ENCODE peak calls at places on chromosomes 16 and 17, in ten cellular contexts. One of them, this sample, is unnamed.

GRCh38 chr16:57892447-57893096 is 78.4 kb downstream of the CNGB1 start:
- ATAC-seq in heart left ventricle: peak
- ATAC-seq in right lobe of liver: peak
- ATAC-seq in HepG2: peak
- ATAC-seq in upper lobe of left lung: peak
- ATAC-seq in K562: peak
- ATAC-seq in GM12878: no peak
- ATAC-seq in body of pancreas: no peak
- ATAC-seq in HCT116: no peak
- ATAC-seq in gastrocnemius medialis: no peak
- ATAC-seq in this sample: no peak

GRCh38 chr16:57392694-57393093 is 11.9 kb upstream of the CCL17 start:
- ATAC-seq in HepG2: no peak
- ATAC-seq in GM12878: no peak
- ATAC-seq in gastrocnemius medialis: no peak
- ATAC-seq in right lobe of liver: no peak
- ATAC-seq in heart left ventricle: no peak
- ATAC-seq in K562: no peak
- ATAC-seq in body of pancreas: peak
- ATAC-seq in upper lobe of left lung: no peak
- ATAC-seq in HCT116: no peak
- ATAC-seq in this sample: no peak

GRCh38 chr16:75931970-75932369 is 205.7 kb upstream of the CPHXL start:
- ATAC-seq in HCT116: no peak
- ATAC-seq in K562: no peak
- ATAC-seq in GM12878: no peak
- ATAC-seq in upper lobe of left lung: no peak
- ATAC-seq in right lobe of liver: no peak
- ATAC-seq in heart left ventricle: no peak
- ATAC-seq in HepG2: no peak
- ATAC-seq in gastrocnemius medialis: no peak
- ATAC-seq in body of pancreas: no peak
- ATAC-seq in this sample: no peak

GRCh38 chr17:65930140-65930715 is 261.7 kb downstream of the CEP112 start:
- ATAC-seq in upper lobe of left lung: no peak
- ATAC-seq in body of pancreas: no peak
- ATAC-seq in HepG2: no peak
- ATAC-seq in right lobe of liver: no peak
- ATAC-seq in heart left ventricle: no peak
- ATAC-seq in gastrocnemius medialis: no peak
- ATAC-seq in GM12878: no peak
- ATAC-seq in HCT116: no peak
- ATAC-seq in K562: no peak
- ATAC-seq in this sample: no peak

GRCh38 chr17:4040784-4041183 is 76.5 kb upstream of the ATP2A3 start:
- ATAC-seq in right lobe of liver: no peak
- ATAC-seq in heart left ventricle: no peak
- ATAC-seq in HCT116: no peak
- ATAC-seq in body of pancreas: peak
- ATAC-seq in HepG2: no peak
- ATAC-seq in GM12878: no peak
- ATAC-seq in gastrocnemius medialis: no peak
- ATAC-seq in upper lobe of left lung: no peak
- ATAC-seq in K562: no peak
- ATAC-seq in this sample: no peak

GRCh38 chr16:10608687-10609409 is 28.4 kb upstream of the EMP2 start:
- ATAC-seq in heart left ventricle: peak
- ATAC-seq in upper lobe of left lung: peak
- ATAC-seq in body of pancreas: no peak
- ATAC-seq in K562: peak
- ATAC-seq in HepG2: peak
- ATAC-seq in HCT116: no peak
- ATAC-seq in GM12878: no peak
- ATAC-seq in gastrocnemius medialis: no peak
- ATAC-seq in right lobe of liver: no peak
- ATAC-seq in this sample: peak

GRCh38 chr17:41308918-41309359 is at the start of gene KRTAP16-1:
- ATAC-seq in heart left ventricle: peak
- ATAC-seq in HepG2: no peak
- ATAC-seq in upper lobe of left lung: peak
- ATAC-seq in K562: no peak
- ATAC-seq in HCT116: no peak
- ATAC-seq in gastrocnemius medialis: no peak
- ATAC-seq in body of pancreas: no peak
- ATAC-seq in right lobe of liver: peak
- ATAC-seq in GM12878: peak
- ATAC-seq in this sample: no peak

GRCh38 chr17:55434721-55435120 is 13.1 kb upstream of the MMD start:
- ATAC-seq in K562: no peak
- ATAC-seq in HepG2: no peak
- ATAC-seq in HCT116: no peak
- ATAC-seq in body of pancreas: no peak
- ATAC-seq in heart left ventricle: no peak
- ATAC-seq in GM12878: peak
- ATAC-seq in right lobe of liver: no peak
- ATAC-seq in upper lobe of left lung: no peak
- ATAC-seq in gastrocnemius medialis: no peak
- ATAC-seq in this sample: no peak

GRCh38 chr17:31002047-31002446 is 31.2 kb downstream of the RNF135 start:
- ATAC-seq in HCT116: no peak
- ATAC-seq in HepG2: no peak
- ATAC-seq in body of pancreas: no peak
- ATAC-seq in GM12878: no peak
- ATAC-seq in heart left ventricle: no peak
- ATAC-seq in upper lobe of left lung: no peak
- ATAC-seq in K562: no peak
- ATAC-seq in gastrocnemius medialis: no peak
- ATAC-seq in right lobe of liver: no peak
- ATAC-seq in this sample: no peak

GRCh38 chr16:73217654-73218053 is 169.7 kb upstream of the ZFHX3 start:
- ATAC-seq in right lobe of liver: no peak
- ATAC-seq in upper lobe of left lung: no peak
- ATAC-seq in gastrocnemius medialis: no peak
- ATAC-seq in heart left ventricle: no peak
- ATAC-seq in body of pancreas: no peak
- ATAC-seq in K562: no peak
- ATAC-seq in HCT116: no peak
- ATAC-seq in GM12878: no peak
- ATAC-seq in HepG2: peak
- ATAC-seq in this sample: no peak

GRCh38 chr17:2406903-2407790 is 6.3 kb upstream of the MNT start:
- ATAC-seq in right lobe of liver: peak
- ATAC-seq in body of pancreas: peak
- ATAC-seq in heart left ventricle: peak
- ATAC-seq in GM12878: no peak
- ATAC-seq in gastrocnemius medialis: peak
- ATAC-seq in upper lobe of left lung: peak
- ATAC-seq in HepG2: no peak
- ATAC-seq in HCT116: peak
- ATAC-seq in K562: peak
- ATAC-seq in this sample: peak

GRCh38 chr17:50758989-50759544 is 8.3 kb downstream of the ANKRD40CL start:
- ATAC-seq in GM12878: no peak
- ATAC-seq in gastrocnemius medialis: no peak
- ATAC-seq in HCT116: no peak
- ATAC-seq in K562: no peak
- ATAC-seq in HepG2: peak
- ATAC-seq in heart left ventricle: no peak
- ATAC-seq in upper lobe of left lung: no peak
- ATAC-seq in right lobe of liver: no peak
- ATAC-seq in body of pancreas: no peak
- ATAC-seq in this sample: no peak

GRCh38 chr16:82005491-82005830 is 5.8 kb downstream of the SDR42E1 start:
- ATAC-seq in upper lobe of left lung: no peak
- ATAC-seq in gastrocnemius medialis: no peak
- ATAC-seq in body of pancreas: no peak
- ATAC-seq in HepG2: no peak
- ATAC-seq in right lobe of liver: no peak
- ATAC-seq in GM12878: no peak
- ATAC-seq in K562: no peak
- ATAC-seq in HCT116: no peak
- ATAC-seq in heart left ventricle: peak
- ATAC-seq in this sample: no peak

GRCh38 chr16:83802135-83802534 is 5.6 kb upstream of the HSBP1 start:
- ATAC-seq in body of pancreas: no peak
- ATAC-seq in HCT116: no peak
- ATAC-seq in K562: no peak
- ATAC-seq in gastrocnemius medialis: no peak
- ATAC-seq in HepG2: no peak
- ATAC-seq in right lobe of liver: peak
- ATAC-seq in heart left ventricle: peak
- ATAC-seq in upper lobe of left lung: peak
- ATAC-seq in GM12878: peak
- ATAC-seq in this sample: peak

GRCh38 chr16:86550281-86550680 is 4.8 kb downstream of the MTHFSD start:
- ATAC-seq in GM12878: no peak
- ATAC-seq in heart left ventricle: no peak
- ATAC-seq in right lobe of liver: no peak
- ATAC-seq in HCT116: no peak
- ATAC-seq in body of pancreas: no peak
- ATAC-seq in gastrocnemius medialis: peak
- ATAC-seq in HepG2: no peak
- ATAC-seq in upper lobe of left lung: no peak
- ATAC-seq in K562: no peak
- ATAC-seq in this sample: no peak
- TF ChIP-seq POLR2A in GM12878: no peak
- TF ChIP-seq POLR2A in heart left ventricle: no peak
- TF ChIP-seq POLR2A in right lobe of liver: no peak
- TF ChIP-seq POLR2A in HCT116: no peak
- TF ChIP-seq POLR2A in body of pancreas: no peak
- TF ChIP-seq POLR2A in gastrocnemius medialis: no peak
- TF ChIP-seq POLR2A in HepG2: no peak
- TF ChIP-seq POLR2A in upper lobe of left lung: no peak
- TF ChIP-seq POLR2A in K562: no peak
- TF ChIP-seq POLR2A in this sample: no peak

GRCh38 chr17:39641119-39641496 is 4.2 kb downstream of the STARD3 start:
- ATAC-seq in K562: no peak
- ATAC-seq in GM12878: no peak
- ATAC-seq in gastrocnemius medialis: no peak
- ATAC-seq in HepG2: no peak
- ATAC-seq in heart left ventricle: no peak
- ATAC-seq in upper lobe of left lung: no peak
- ATAC-seq in right lobe of liver: no peak
- ATAC-seq in HCT116: no peak
- ATAC-seq in body of pancreas: no peak
- ATAC-seq in this sample: no peak

GRCh38 chr17:39640493-39641118 is 3.7 kb downstream of the STARD3 start:
- ATAC-seq in body of pancreas: no peak
- ATAC-seq in GM12878: no peak
- ATAC-seq in upper lobe of left lung: no peak
- ATAC-seq in heart left ventricle: no peak
- ATAC-seq in HCT116: no peak
- ATAC-seq in HepG2: no peak
- ATAC-seq in K562: no peak
- ATAC-seq in right lobe of liver: no peak
- ATAC-seq in gastrocnemius medialis: no peak
- ATAC-seq in this sample: no peak

GRCh38 chr17:39643271-39643670 is 6.3 kb downstream of the STARD3 start:
- ATAC-seq in K562: no peak
- ATAC-seq in HepG2: no peak
- ATAC-seq in right lobe of liver: no peak
- ATAC-seq in upper lobe of left lung: peak
- ATAC-seq in GM12878: no peak
- ATAC-seq in body of pancreas: no peak
- ATAC-seq in HCT116: peak
- ATAC-seq in gastrocnemius medialis: peak
- ATAC-seq in heart left ventricle: no peak
- ATAC-seq in this sample: no peak

GRCh38 chr17:39642675-39643074 is 5.7 kb downstream of the STARD3 start:
- ATAC-seq in heart left ventricle: no peak
- ATAC-seq in K562: no peak
- ATAC-seq in GM12878: no peak
- ATAC-seq in upper lobe of left lung: peak
- ATAC-seq in body of pancreas: no peak
- ATAC-seq in right lobe of liver: peak
- ATAC-seq in HCT116: no peak
- ATAC-seq in gastrocnemius medialis: no peak
- ATAC-seq in HepG2: no peak
- ATAC-seq in this sample: no peak

GRCh38 chr17:39641883-39642282 is 4.9 kb downstream of the STARD3 start:
- ATAC-seq in right lobe of liver: peak
- ATAC-seq in upper lobe of left lung: no peak
- ATAC-seq in heart left ventricle: no peak
- ATAC-seq in K562: no peak
- ATAC-seq in GM12878: no peak
- ATAC-seq in HCT116: no peak
- ATAC-seq in gastrocnemius medialis: no peak
- ATAC-seq in body of pancreas: no peak
- ATAC-seq in HepG2: no peak
- ATAC-seq in this sample: no peak
- TF ChIP-seq POLR2A in right lobe of liver: no peak
- TF ChIP-seq POLR2A in upper lobe of left lung: no peak
- TF ChIP-seq POLR2A in heart left ventricle: no peak
- TF ChIP-seq POLR2A in K562: no peak
- TF ChIP-seq POLR2A in GM12878: no peak
- TF ChIP-seq POLR2A in HCT116: no peak
- TF ChIP-seq POLR2A in gastrocnemius medialis: no peak
- TF ChIP-seq POLR2A in body of pancreas: no peak
- TF ChIP-seq POLR2A in HepG2: no peak
- TF ChIP-seq POLR2A in this sample: no peak

DNA sequence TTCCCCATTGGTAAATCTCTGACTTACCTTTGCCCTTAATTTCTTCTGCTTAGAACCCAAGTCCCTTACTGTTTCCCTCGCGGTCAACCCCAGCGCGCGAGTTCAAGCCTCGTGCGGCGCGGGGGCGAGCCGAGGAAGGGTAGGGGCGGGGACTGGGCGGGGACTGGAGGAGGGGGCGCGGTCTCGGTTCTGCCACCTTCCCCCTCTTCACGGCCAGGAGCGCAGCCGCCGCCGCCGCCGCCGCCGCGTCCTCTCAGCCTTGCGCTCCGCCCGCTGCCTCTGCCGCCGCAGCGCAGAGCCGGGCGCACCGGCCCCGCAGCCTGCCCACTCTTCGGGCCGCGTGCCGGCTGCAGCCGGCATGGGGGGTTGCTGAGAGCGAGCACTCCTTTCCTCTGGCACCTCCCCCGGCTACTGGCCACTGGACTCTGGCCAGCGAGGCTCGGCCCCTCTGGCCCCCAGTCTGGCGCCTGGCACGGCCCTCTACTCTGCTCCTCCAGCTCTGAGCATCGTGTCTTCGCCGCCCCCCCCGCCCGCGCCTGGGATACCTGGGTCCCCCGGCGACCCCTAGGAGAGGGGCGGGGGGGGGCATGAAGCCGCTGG is at the start of gene RAPGEFL1:
- ATAC-seq in gastrocnemius medialis: peak
- ATAC-seq in right lobe of liver: peak
- ATAC-seq in body of pancreas: peak
- ATAC-seq in upper lobe of left lung: peak
- ATAC-seq in HCT116: peak
- ATAC-seq in heart left ventricle: peak
- ATAC-seq in HepG2: no peak
- ATAC-seq in GM12878: peak
- ATAC-seq in K562: peak
- ATAC-seq in this sample: peak
- TF ChIP-seq POLR2A in gastrocnemius medialis: no peak
- TF ChIP-seq POLR2A in right lobe of liver: peak
- TF ChIP-seq POLR2A in body of pancreas: peak
- TF ChIP-seq POLR2A in upper lobe of left lung: peak
- TF ChIP-seq POLR2A in HCT116: no peak
- TF ChIP-seq POLR2A in heart left ventricle: no peak
- TF ChIP-seq POLR2A in HepG2: no peak
- TF ChIP-seq POLR2A in GM12878: no peak
- TF ChIP-seq POLR2A in K562: no peak
- TF ChIP-seq POLR2A in this sample: no peak

GRCh38 chr16:79150626-79151025 is 449.9 kb downstream of the MAF start:
- ATAC-seq in heart left ventricle: peak
- ATAC-seq in gastrocnemius medialis: no peak
- ATAC-seq in right lobe of liver: no peak
- ATAC-seq in body of pancreas: no peak
- ATAC-seq in GM12878: no peak
- ATAC-seq in K562: no peak
- ATAC-seq in HepG2: no peak
- ATAC-seq in upper lobe of left lung: no peak
- ATAC-seq in HCT116: no peak
- ATAC-seq in this sample: no peak
- TF ChIP-seq POLR2A in heart left ventricle: no peak
- TF ChIP-seq POLR2A in gastrocnemius medialis: no peak
- TF ChIP-seq POLR2A in right lobe of liver: no peak
- TF ChIP-seq POLR2A in body of pancreas: no peak
- TF ChIP-seq POLR2A in GM12878: no peak
- TF ChIP-seq POLR2A in K562: no peak
- TF ChIP-seq POLR2A in HepG2: no peak
- TF ChIP-seq POLR2A in upper lobe of left lung: no peak
- TF ChIP-seq POLR2A in HCT116: no peak
- TF ChIP-seq POLR2A in this sample: no peak

This sample was measured in gastroesophageal sphincter.